ENCODE peak calls at places on chromosomes 4 and X, in six cellular contexts. Z is mesenchymal stem cell, W is H1, Y is mesendoderm, F is trophoblast cell, S is IMR-90. C is an unnamed sample.

GRCh38 chr4:111602848-111603247 is 542.4 kb upstream of the FAM241A start:
- DNase-seq in W (no peak), S (peak; percentile 28), Y (no peak), Z (peak; percentile 1), F (no peak), C (no peak)

GRCh38 chr4:98516042-98516440 is 142.4 kb downstream of the TSPAN5 start:
- DNase-seq in S (peak; percentile 90), Z (peak; percentile 96), Y (peak; percentile 16), F (peak; percentile 25), W (no peak), C (no peak)

GRCh38 chr4:42519803-42520417 is 122.6 kb downstream of the SHISA3 start:
- DNase-seq in Z (peak; percentile 51), F (peak; percentile 37), W (no peak), S (peak; percentile 48), Y (peak; percentile 47), C (no peak)

GRCh38 chrX:34877451-34877850 is 65.1 kb upstream of the FAM47B start:
- DNase-seq in S (peak; percentile 59), W (no peak), Y (no peak), F (no peak), Z (peak; percentile 24), C (no peak)

GRCh38 chr4:68271851-68272756 is 26.6 kb upstream of the TMPRSS11B start:
- DNase-seq in Z (peak; percentile 76), S (peak; percentile 73), W (no peak), F (no peak), Y (peak; percentile 87), C (peak; percentile 32)

GRCh38 chrX:68292471-68292870 is 140.8 kb downstream of the OPHN1 start:
- DNase-seq in Z (no peak), Y (peak; percentile 58), S (peak; percentile 29), W (no peak), F (no peak), C (no peak)

GRCh38 chr4:41428941-41429669 is 108.9 kb upstream of the LIMCH1 start:
- DNase-seq in S (no peak), Z (no peak), Y (no peak), F (no peak), W (no peak), C (no peak)

GRCh38 chrX:146881521-146881920 is 67.0 kb upstream of the CXorf51A start:
- DNase-seq in W (no peak), S (no peak), Y (no peak), Z (no peak), F (no peak), C (no peak)

GRCh38 chr4:478373-478772 is 20.6 kb downstream of the ZNF721 start:
- DNase-seq in Z (peak; percentile 6), W (no peak), Y (no peak), F (no peak), S (peak; percentile 44), C (no peak)

GRCh38 chr4:17280266-17280665 is 231.6 kb downstream of the QDPR start:
- DNase-seq in Z (no peak), S (no peak), Y (no peak), F (no peak), W (no peak), C (no peak)

GRCh38 chr4:148068065-148068911 is 336.4 kb downstream of the ARHGAP10 start:
- DNase-seq in F (no peak), W (no peak), S (no peak), Z (no peak), Y (no peak), C (peak; percentile 77)

GRCh38 chr4:54971474-54971950 is 153.9 kb downstream of the KDR start:
- DNase-seq in F (peak; percentile 33), W (no peak), S (peak; percentile 53), Y (peak; percentile 78), Z (peak; percentile 67), C (peak; percentile 47)

GRCh38 chr4:87840149-87840548 is 7.4 kb downstream of the MEPE start:
- DNase-seq in Y (no peak), S (no peak), F (no peak), W (no peak), Z (no peak), C (no peak)

GRCh38 chrX:104270916-104271512 is 16.3 kb upstream of the ESX1 start:
- DNase-seq in F (peak; percentile 18), W (no peak), S (peak; percentile 22), Z (peak; percentile 19), Y (peak; percentile 59), C (peak; percentile 53)

GRCh38 chr4:13627185-13627605 is 330 bp downstream of the BOD1L1 start:
- DNase-seq in Z (peak; percentile 42), F (peak; percentile 18), Y (peak; percentile 41), W (no peak), S (no peak), C (peak; percentile 31)

GRCh38 chr4:140252742-140253555 is 99.0 kb upstream of the MAML3 start:
- DNase-seq in W (no peak), F (peak; percentile 56), Z (peak; percentile 67), S (peak; percentile 56), Y (peak; percentile 95), C (peak; percentile 81)

GRCh38 chr4:148922497-148922896 is 480.3 kb upstream of the NR3C2 start:
- DNase-seq in S (no peak), W (no peak), Z (no peak), F (no peak), Y (no peak), C (no peak)

GRCh38 chrX:134782796-134783195 is 124.5 kb upstream of the PLAC1 start:
- DNase-seq in W (no peak), S (peak; percentile 59), Z (peak; percentile 60), Y (no peak), F (no peak), C (no peak)

GRCh38 chrX:119758682-119759332 is 419 bp downstream of the SOWAHD start:
- DNase-seq in Z (peak; percentile 22), S (no peak), F (no peak), Y (peak; percentile 22), W (no peak), C (peak; percentile 34)
- H3K23ac ChIP-seq in Z (no peak overlapping the region), S (no peak overlapping the region), F (no peak overlapping the region), Y (no peak overlapping the region), W (no peak overlapping the region), C (no peak overlapping the region)

GRCh38 chr4:48779095-48779997 is 733 bp downstream of the FRYL start:
- DNase-seq in Y (peak; percentile 61), W (no peak), S (peak; percentile 54), Z (peak; percentile 71), F (peak; percentile 30), C (peak; percentile 40)
- H2BK5ac ChIP-seq in Y (peak overlapping the region; percentile 49), W (peak overlapping the region; percentile 57), S (peak overlapping the region; percentile 49), Z (peak overlapping the region; percentile 97), F (peak overlapping the region; percentile 80), C (no peak overlapping the region)

GRCh38 chrX:53683556-53684414 is 2.7 kb downstream of the HUWE1 start:
- DNase-seq in F (peak; percentile 96), W (peak; percentile 90), S (peak; percentile 98), Y (peak; percentile 99), Z (peak; percentile 98), C (peak; percentile 95)
- H3K23ac ChIP-seq in F (no peak overlapping the region), W (no peak overlapping the region), S (peak overlapping the region; percentile 98), Y (no peak overlapping the region), Z (no peak overlapping the region), C (no peak overlapping the region)

DNA sequence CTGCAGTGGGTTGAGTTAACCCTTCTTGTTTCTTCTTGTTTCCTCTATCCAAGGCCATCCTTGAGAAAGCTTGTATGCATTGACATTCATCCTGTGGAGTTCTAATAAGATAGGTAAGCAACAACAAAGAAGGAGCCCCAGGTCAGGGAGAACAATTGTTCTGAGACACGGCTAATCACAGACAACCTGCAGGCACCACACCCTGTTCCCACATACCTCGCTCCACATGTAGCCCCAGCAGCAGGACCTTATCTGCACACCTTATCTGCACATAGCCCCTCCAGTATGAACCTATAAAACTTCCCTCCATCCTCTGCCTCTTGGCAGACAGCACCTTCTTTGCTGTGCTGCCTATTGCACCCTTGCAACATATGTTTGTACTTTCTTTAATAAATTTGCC is 129.1 kb downstream of the MSL3 start:
- DNase-seq in S (no peak), F (no peak), W (no peak), Z (no peak), Y (peak; percentile 56), C (no peak)
- H2BK5ac ChIP-seq in S (no peak overlapping the region), F (no peak overlapping the region), W (no peak overlapping the region), Z (no peak overlapping the region), Y (no peak overlapping the region), C (no peak overlapping the region)

GRCh38 chr4:1616574-1616964 is 67.5 kb downstream of the FAM53A start:
- DNase-seq in Y (no peak), Z (no peak), W (no peak), F (no peak), S (no peak), C (no peak)

GRCh38 chr4:1621526-1621925 is 62.6 kb downstream of the FAM53A start:
- DNase-seq in Z (no peak), W (no peak), S (no peak), F (no peak), Y (no peak), C (no peak)

GRCh38 chr4:1618438-1618837 is 65.7 kb downstream of the FAM53A start:
- DNase-seq in Y (no peak), S (no peak), W (no peak), Z (no peak), F (no peak), C (no peak)

GRCh38 chr4:1621996-1622637 is 62.0 kb downstream of the FAM53A start:
- DNase-seq in Y (no peak), Z (no peak), S (no peak), W (no peak), F (no peak), C (no peak)

DNA sequence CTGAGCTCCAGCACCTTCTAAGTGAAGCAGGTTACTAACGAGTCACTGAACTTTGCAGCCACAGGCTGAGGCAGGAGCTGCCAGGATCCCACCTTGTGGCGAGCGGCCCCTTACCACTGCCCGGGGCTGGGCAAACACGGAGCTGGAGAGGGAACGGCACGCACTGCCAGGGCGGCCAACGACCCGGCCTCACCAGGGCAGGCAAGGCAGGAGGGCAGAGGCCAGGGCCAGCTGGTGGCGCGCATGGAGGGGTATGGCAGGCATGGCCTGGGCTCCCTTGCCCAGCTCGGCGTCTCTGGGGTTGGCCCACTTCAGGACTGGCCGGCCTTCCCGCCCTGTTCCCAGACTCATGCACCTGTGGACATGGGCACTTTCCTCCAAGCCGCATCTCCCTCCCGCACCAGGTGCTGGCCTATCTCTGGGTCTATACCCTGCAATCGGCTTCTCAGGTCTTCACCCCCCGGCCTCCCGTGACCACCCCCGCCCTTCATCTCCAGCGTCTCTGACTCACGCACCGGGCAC is 64.9 kb downstream of the FAM53A start:
- DNase-seq in F (no peak), Z (no peak), W (no peak), S (no peak), Y (no peak), C (no peak)
- H3K23ac ChIP-seq in F (no peak overlapping the region), Z (no peak overlapping the region), W (no peak overlapping the region), S (no peak overlapping the region), Y (no peak overlapping the region), C (no peak overlapping the region)

DNA sequence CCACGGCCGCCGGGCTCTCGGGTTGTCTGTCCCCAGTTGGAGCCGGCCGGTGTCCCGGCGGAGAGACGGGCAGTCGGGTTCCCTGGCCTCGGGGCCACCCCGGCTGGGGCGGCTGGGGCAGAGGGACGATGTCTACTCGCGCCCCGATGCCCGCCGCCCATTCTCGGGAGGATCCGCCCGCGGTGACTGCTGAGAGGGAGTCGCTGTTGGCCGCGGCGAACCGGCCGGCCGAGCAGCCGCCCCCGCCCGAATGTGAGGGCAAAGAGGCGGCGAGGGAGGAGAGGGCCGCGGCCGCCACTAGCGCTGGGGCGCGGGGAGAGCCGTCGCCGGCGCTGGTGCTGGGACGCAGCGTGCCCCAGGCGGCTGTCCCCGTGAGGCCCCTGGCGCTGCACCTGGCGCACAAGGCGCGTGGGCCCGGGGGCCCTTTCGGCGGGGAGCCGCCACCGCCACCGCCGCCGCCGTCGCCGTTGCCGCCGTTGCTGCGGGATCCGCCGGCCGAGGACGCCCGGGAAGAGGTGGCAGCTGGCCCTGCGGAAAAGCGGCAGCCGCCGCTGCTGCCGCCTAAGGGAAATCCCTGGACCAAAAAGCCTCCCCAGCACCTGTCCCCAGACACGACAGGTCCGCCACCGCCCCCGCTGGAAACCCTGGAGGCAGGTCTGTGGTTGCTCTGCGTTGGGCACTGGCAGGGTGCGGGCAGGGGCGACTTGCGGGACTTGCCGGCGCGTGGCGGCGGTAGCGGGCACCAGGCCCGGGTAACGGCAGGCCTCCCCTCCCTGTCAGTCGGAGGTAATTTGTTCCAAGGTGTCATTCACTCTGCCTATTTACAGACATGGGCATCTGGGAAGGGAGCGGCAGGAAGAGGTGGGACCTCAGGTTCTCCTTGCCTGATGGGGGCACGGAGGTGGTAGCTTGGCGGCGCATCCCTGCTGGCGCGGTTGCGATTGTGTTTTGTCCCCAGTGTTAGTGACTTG is 739 bp downstream of the LARP1B start:
- DNase-seq in S (peak; percentile 15), W (no peak), F (peak; percentile 68), Z (peak; percentile 61), Y (peak; percentile 86), C (peak; percentile 76)
- H2BK5ac ChIP-seq in S (peak overlapping the region; percentile 56), W (no peak overlapping the region), F (peak overlapping the region; percentile 96), Z (peak overlapping the region; percentile 89), Y (no peak overlapping the region), C (no peak overlapping the region)